ENCODE peak calls at places on chromosomes 4 and X, in four cellular contexts. N is NB4, C is endodermal cell, M is DMS153. L is an unnamed sample.

GRCh38 chr4:110132822-110133719 is 65.3 kb downstream of the ELOVL6 start:
- DNase-seq in N (no peak), C (peak), M (peak), L (no peak)

GRCh38 chr4:105306158-105306781 is 159.6 kb downstream of the TET2 start:
- DNase-seq in N (no peak), C (no peak), M (no peak), L (no peak)

GRCh38 chr4:111943796-111944203 is 201.5 kb upstream of the FAM241A start:
- DNase-seq in N (peak), C (peak), M (peak), L (peak)

GRCh38 chr4:135240796-135241195 is 1039.2 kb upstream of the PABPC4L start:
- DNase-seq in N (no peak), C (no peak), M (no peak), L (no peak)

GRCh38 chr4:76447326-76447954 is 12.4 kb downstream of the SHROOM3 start:
- DNase-seq in N (no peak), C (no peak), M (no peak), L (no peak)

GRCh38 chr4:28421221-28421620 is 1560.6 kb downstream of the STIM2 start:
- DNase-seq in N (no peak), C (no peak), M (no peak), L (no peak)

GRCh38 chr4:140609548-140610425 is 41.0 kb upstream of the UCP1 start:
- DNase-seq in N (peak), C (no peak), M (peak), L (peak)

GRCh38 chr4:189301692-189302091 is 639.0 kb upstream of the FRG1 start:
- DNase-seq in N (no peak), C (no peak), M (no peak), L (no peak)

GRCh38 chr4:172830295-172830764 is 338.3 kb upstream of the GALNT7 start:
- DNase-seq in N (peak), C (no peak), M (no peak), L (no peak)

GRCh38 chr4:146132445-146132844 is 43.1 kb upstream of the LSM6 start:
- DNase-seq in N (no peak), C (no peak), M (no peak), L (no peak)

GRCh38 chrX:97685753-97686152 is 802.0 kb downstream of the RPA4 start:
- DNase-seq in N (peak), C (no peak), M (no peak), L (peak)

GRCh38 chr4:2962099-2962455 is 1.1 kb downstream of the NOP14 start:
- DNase-seq in N (peak), C (no peak), M (no peak), L (peak)

GRCh38 chr4:89363156-89363555 is 55.6 kb upstream of the GPRIN3 start:
- DNase-seq in N (no peak), C (no peak), M (no peak), L (no peak)

GRCh38 chrX:118513120-118513899 is 17.7 kb downstream of the DOCK11 start:
- DNase-seq in N (no peak), C (no peak), M (no peak), L (no peak)

GRCh38 chr4:137394000-137394399 is 138.3 kb downstream of the PCDH18 start:
- DNase-seq in N (no peak), C (no peak), M (no peak), L (no peak)

GRCh38 chrX:114798902-114799301 is 215.0 kb downstream of the HTR2C start:
- DNase-seq in N (no peak), C (no peak), M (no peak), L (no peak)

GRCh38 chrX:136146614-136147319 is 566 bp upstream of the FHL1 start:
- DNase-seq in N (peak), C (peak), M (no peak), L (no peak)

GRCh38 chr4:169922632-169923276 is 103.4 kb downstream of the MFAP3L start:
- DNase-seq in N (no peak), C (no peak), M (no peak), L (no peak)

GRCh38 chr4:133483600-133484246 is 334.6 kb downstream of the PCDH10 start:
- DNase-seq in N (peak), C (peak), M (peak), L (no peak)

GRCh38 chr4:32140636-32141035 is 1420.5 kb downstream of the PCDH7 start:
- DNase-seq in N (peak), C (no peak), M (no peak), L (peak)

GRCh38 chr4:110087116-110087708 is 111.2 kb downstream of the ELOVL6 start:
- DNase-seq in N (no peak), C (no peak), M (no peak), L (no peak)

GRCh38 chr4:94849901-94850300 is 92.1 kb downstream of the BMPR1B start:
- DNase-seq in N (no peak), C (no peak), M (no peak), L (no peak)

GRCh38 chrX:38313190-38313589 is 14.1 kb downstream of the RPGR start:
- DNase-seq in N (no peak), C (no peak), M (no peak), L (no peak)

GRCh38 chr4:110020139-110020538 is 107.5 kb downstream of the EGF start:
- DNase-seq in N (no peak), C (peak), M (no peak), L (no peak)

GRCh38 chr4:17060230-17060629 is 161.8 kb upstream of the LDB2 start:
- DNase-seq in N (no peak), C (no peak), M (no peak), L (no peak)

GRCh38 chrX:115068896-115069295 is 51.5 kb upstream of the IL13RA2 start:
- DNase-seq in N (no peak), C (no peak), M (no peak), L (no peak)

GRCh38 chr4:143025111-143025704 is 159.5 kb upstream of the USP38 start:
- DNase-seq in N (peak), C (peak), M (no peak), L (peak)

GRCh38 chr4:183918696-183919095 is 13.6 kb downstream of the STOX2 start:
- DNase-seq in N (no peak), C (no peak), M (no peak), L (no peak)

GRCh38 chr4:10139518-10139917 is 22.9 kb upstream of the WDR1 start:
- DNase-seq in N (no peak), C (no peak), M (no peak), L (no peak)

L was measured in MV-4-11.